ENCODE peak calls at places on chromosomes 12 and 14, in six cellular contexts. Z is stimulated activated CD4-positive, alpha-beta T cell treated with anti-CD3 and anti-CD28 coated beads, TNF-alpha, amount 100 ng/mL, for 24 hours; I is RPMI8226; C is CD4-positive, alpha-beta T cell; O is tibial nerve; S is activated T-helper 1 cell treated with anti-CD3 and anti-CD28 coated beads, Interleukin-12 subunit alpha, Interleukin-12 subunit beta, Interleukin-2, Interleukin-4 antibody, amounts not matched to agents 30 ng/mL and 10 ng/mL and 1 ng/mL, durations not matched to agents 14 hours and 24 hours and 36 hours. Q is an unnamed sample.

GRCh38 chr12:128829870-128830504 is 6.2 kb upstream of the SLC15A4 start:
- DNase-seq in S (peak), C (no peak), I (peak), O (no peak), Z (no peak), Q (peak)

GRCh38 chr14:79438696-79439342 is 772.5 kb downstream of the DIO2 start:
- DNase-seq in S (no peak), Z (no peak), O (no peak), I (no peak), C (no peak), Q (no peak)

GRCh38 chr12:30753233-30753632 is 1.5 kb downstream of the CAPRIN2 start:
- DNase-seq in C (no peak), O (no peak), I (peak), Z (no peak), S (no peak), Q (peak)

GRCh38 chr14:31881531-31882310 is 195.4 kb upstream of the ARHGAP5 start:
- DNase-seq in C (no peak), Z (no peak), S (no peak), O (no peak), I (no peak), Q (no peak)

GRCh38 chr14:27050195-27050594 is 452.4 kb upstream of the NOVA1 start:
- DNase-seq in O (no peak), Z (no peak), C (no peak), I (no peak), S (no peak), Q (no peak)

GRCh38 chr12:104479141-104479662 is 22.5 kb downstream of the CHST11 start:
- DNase-seq in C (no peak), O (no peak), Z (no peak), I (no peak), S (no peak), Q (no peak)

GRCh38 chr14:93543766-93544165 is 113.0 kb downstream of the UNC79 start:
- DNase-seq in Z (no peak), I (no peak), S (no peak), O (no peak), C (no peak), Q (peak)

GRCh38 chr12:3035171-3035570 is 42.0 kb upstream of the TSPAN9 start:
- DNase-seq in O (no peak), S (no peak), C (no peak), I (no peak), Z (no peak), Q (no peak)

GRCh38 chr12:124551268-124552144 is 15.9 kb downstream of the NCOR2 start:
- DNase-seq in Z (no peak), O (peak), C (no peak), S (no peak), I (no peak), Q (no peak)

GRCh38 chr12:110756611-110757010 is 13.9 kb upstream of the PPP1CC start:
- DNase-seq in I (no peak), C (no peak), Z (no peak), O (no peak), S (no peak), Q (no peak)

GRCh38 chr14:34368971-34369665 is 92.9 kb downstream of the SPTSSA start:
- DNase-seq in Z (no peak), C (no peak), O (no peak), S (no peak), I (no peak), Q (no peak)

GRCh38 chr14:69344171-69344570 is 53.9 kb downstream of the ERH start:
- DNase-seq in Z (no peak), C (no peak), S (no peak), O (no peak), I (no peak), Q (no peak)

GRCh38 chr12:96048392-96048969 is 13.1 kb upstream of the LTA4H start:
- DNase-seq in I (no peak), C (no peak), O (no peak), S (no peak), Z (no peak), Q (no peak)

GRCh38 chr12:101823039-101823438 is 7.7 kb downstream of the GNPTAB start:
- DNase-seq in C (no peak), I (peak), Z (no peak), O (no peak), S (no peak), Q (no peak)

GRCh38 chr14:92486881-92487280 is 26.7 kb upstream of the RIN3 start:
- DNase-seq in O (no peak), C (no peak), S (no peak), I (no peak), Z (no peak), Q (no peak)

GRCh38 chr12:132731574-132731973 is 20.9 kb downstream of the PGAM5 start:
- DNase-seq in S (no peak), I (no peak), O (no peak), C (no peak), Z (no peak), Q (no peak)

GRCh38 chr12:81998761-81999378 is 239.7 kb upstream of the PPFIA2 start:
- DNase-seq in Z (no peak), S (no peak), C (no peak), I (no peak), O (no peak), Q (no peak)

GRCh38 chr14:73027546-73027945 is 640 bp upstream of the ZFYVE1 start:
- DNase-seq in I (no peak), C (no peak), S (no peak), Z (no peak), O (no peak), Q (peak)

GRCh38 chr14:54451178-54451601 is 10.0 kb upstream of the CNIH1 start:
- DNase-seq in I (no peak), O (no peak), S (no peak), Z (no peak), C (no peak), Q (no peak)

GRCh38 chr14:35821546-35822411 is 4.4 kb upstream of the BRMS1L start:
- DNase-seq in O (no peak), Z (no peak), C (no peak), S (no peak), I (peak), Q (peak)

GRCh38 chr12:47601071-47601470 is 104.8 kb downstream of the RPAP3 start:
- DNase-seq in O (no peak), C (no peak), I (no peak), S (no peak), Z (no peak), Q (no peak)

GRCh38 chr14:102246071-102246470 is 58.9 kb downstream of the MOK start:
- DNase-seq in S (no peak), Z (no peak), I (no peak), C (no peak), O (no peak), Q (no peak)

GRCh38 chr12:49403887-49404517 is 36.7 kb downstream of the SPATS2 start:
- DNase-seq in Z (no peak), C (no peak), I (no peak), O (no peak), S (no peak), Q (no peak)

GRCh38 chr12:96104566-96104965 is 69.2 kb upstream of the LTA4H start:
- DNase-seq in S (no peak), Z (no peak), O (no peak), I (no peak), C (no peak), Q (no peak)

GRCh38 chr14:34711169-34711568 is 3.2 kb downstream of the CFL2 start:
- DNase-seq in O (peak), Z (no peak), S (no peak), C (no peak), I (no peak), Q (peak)

GRCh38 chr12:64175254-64175945 is 46.7 kb downstream of the KICS2 start:
- DNase-seq in Z (no peak), C (no peak), I (no peak), S (no peak), O (no peak), Q (peak)

GRCh38 chr14:73802431-73803188 is 49.0 kb upstream of the PTGR2 start:
- DNase-seq in I (no peak), Z (no peak), O (no peak), S (no peak), C (no peak), Q (no peak)

GRCh38 chr14:81416981-81417380 is 16.9 kb upstream of the STON2 start:
- DNase-seq in I (no peak), Z (no peak), O (no peak), S (no peak), C (no peak), Q (no peak)

GRCh38 chr12:91947459-91947858 is 198.2 kb downstream of the BTG1 start:
- DNase-seq in O (no peak), Z (no peak), C (no peak), S (no peak), I (no peak), Q (no peak)

GRCh38 chr14:92495041-92495440 is 18.5 kb upstream of the RIN3 start:
- DNase-seq in C (no peak), Z (no peak), I (no peak), O (no peak), S (no peak), Q (no peak)

GRCh38 chr12:62250671-62251608 is 9.3 kb upstream of the USP15 start:
- DNase-seq in O (no peak), I (no peak), C (no peak), S (peak), Z (no peak), Q (no peak)

GRCh38 chr12:12449533-12450025 is 92.7 kb downstream of the BORCS5 start:
- DNase-seq in S (no peak), I (no peak), O (no peak), Z (no peak), C (no peak), Q (no peak)

GRCh38 chr12:50215033-50215432 is 47.9 kb upstream of the CERS5 start:
- DNase-seq in C (no peak), Z (no peak), I (no peak), S (no peak), O (no peak), Q (no peak)

GRCh38 chr14:96080571-96080970 is 41.4 kb downstream of the C14orf132 start:
- DNase-seq in Z (no peak), I (no peak), C (no peak), S (no peak), O (no peak), Q (no peak)

Q was measured in NAMALWA.